ENCODE peak calls at places on chromosomes 11 and 22, in five cellular contexts. One of them, this sample, is unnamed.

GRCh38 chr22:40665312-40665711 is 14.0 kb upstream of the MCHR1 start:
- DNase-seq in stomach: no peak
- DNase-seq in A549: no peak
- DNase-seq in IMR-90: peak; percentile 85
- DNase-seq in mesenchymal stem cell: peak; percentile 75
- DNase-seq in this sample: no peak

GRCh38 chr22:39244496-39245129 is at the start of gene PDGFB:
- DNase-seq in stomach: peak; percentile 61
- DNase-seq in A549: peak; percentile 60
- DNase-seq in IMR-90: no peak
- DNase-seq in mesenchymal stem cell: peak; percentile 44
- DNase-seq in this sample: peak; percentile 60

GRCh38 chr11:85884581-85885021 is 29.4 kb downstream of the CCDC83 start:
- DNase-seq in stomach: no peak
- DNase-seq in A549: no peak
- DNase-seq in IMR-90: peak; percentile 36
- DNase-seq in mesenchymal stem cell: peak; percentile 51
- DNase-seq in this sample: no peak

GRCh38 chr22:19630614-19631013 is 83.7 kb upstream of the SEPTIN5 start:
- DNase-seq in stomach: no peak
- DNase-seq in A549: no peak
- DNase-seq in IMR-90: no peak
- DNase-seq in mesenchymal stem cell: no peak
- DNase-seq in this sample: no peak

GRCh38 chr11:47130541-47130940 is 46.1 kb downstream of the ARFGAP2 start:
- DNase-seq in stomach: no peak
- DNase-seq in A549: no peak
- DNase-seq in IMR-90: no peak
- DNase-seq in mesenchymal stem cell: no peak
- DNase-seq in this sample: no peak

GRCh38 chr11:15810581-15810980 is 545.8 kb downstream of the SOX6 start:
- DNase-seq in stomach: no peak
- DNase-seq in A549: no peak
- DNase-seq in IMR-90: no peak
- DNase-seq in mesenchymal stem cell: no peak
- DNase-seq in this sample: no peak

GRCh38 chr11:33065445-33066178 is 26.2 kb downstream of the TCP11L1 start:
- DNase-seq in stomach: peak; percentile 76
- DNase-seq in A549: peak; percentile 77
- DNase-seq in IMR-90: peak; percentile 64
- DNase-seq in mesenchymal stem cell: peak; percentile 64
- DNase-seq in this sample: peak; percentile 80

GRCh38 chr11:77093987-77094840 is 8.4 kb upstream of the OMP start:
- DNase-seq in stomach: no peak
- DNase-seq in A549: no peak
- DNase-seq in IMR-90: no peak
- DNase-seq in mesenchymal stem cell: no peak
- DNase-seq in this sample: no peak

GRCh38 chr11:102437026-102437425 is 15.5 kb downstream of the TMEM123 start:
- DNase-seq in stomach: no peak
- DNase-seq in A549: no peak
- DNase-seq in IMR-90: peak; percentile 41
- DNase-seq in mesenchymal stem cell: no peak
- DNase-seq in this sample: no peak
- H3K9me3 ChIP-seq in stomach: no peaks in the 10 kb centered on the region
- H3K9me3 ChIP-seq in A549: peaks cover 15% of the 10 kb centered on the region
- H3K9me3 ChIP-seq in IMR-90: peaks cover 2% of the 10 kb centered on the region
- H3K9me3 ChIP-seq in mesenchymal stem cell: no peaks in the 10 kb centered on the region
- H3K9me3 ChIP-seq in this sample: peaks cover 9% of the 10 kb centered on the region

GRCh38 chr11:2650343-2650867 is 49.4 kb downstream of the KCNQ1OT1 start:
- DNase-seq in stomach: no peak
- DNase-seq in A549: no peak
- DNase-seq in IMR-90: no peak
- DNase-seq in mesenchymal stem cell: no peak
- DNase-seq in this sample: peak; percentile 14
- H3K9me3 ChIP-seq in stomach: peaks cover 14% of the 10 kb centered on the region
- H3K9me3 ChIP-seq in A549: peaks cover 98% of the 10 kb centered on the region
- H3K9me3 ChIP-seq in IMR-90: peaks cover 71% of the 10 kb centered on the region
- H3K9me3 ChIP-seq in mesenchymal stem cell: peaks cover 99% of the 10 kb centered on the region
- H3K9me3 ChIP-seq in this sample: peaks cover 38% of the 10 kb centered on the region

GRCh38 chr11:11320820-11321219 is 32.2 kb downstream of the CSNK2A3 start:
- DNase-seq in stomach: no peak
- DNase-seq in A549: no peak
- DNase-seq in IMR-90: no peak
- DNase-seq in mesenchymal stem cell: no peak
- DNase-seq in this sample: peak; percentile 27
- H3K9me3 ChIP-seq in stomach: no peaks in the 10 kb centered on the region
- H3K9me3 ChIP-seq in A549: no peaks in the 10 kb centered on the region
- H3K9me3 ChIP-seq in IMR-90: no peaks in the 10 kb centered on the region
- H3K9me3 ChIP-seq in mesenchymal stem cell: peaks cover 5% of the 10 kb centered on the region
- H3K9me3 ChIP-seq in this sample: peaks cover 2% of the 10 kb centered on the region

DNA sequence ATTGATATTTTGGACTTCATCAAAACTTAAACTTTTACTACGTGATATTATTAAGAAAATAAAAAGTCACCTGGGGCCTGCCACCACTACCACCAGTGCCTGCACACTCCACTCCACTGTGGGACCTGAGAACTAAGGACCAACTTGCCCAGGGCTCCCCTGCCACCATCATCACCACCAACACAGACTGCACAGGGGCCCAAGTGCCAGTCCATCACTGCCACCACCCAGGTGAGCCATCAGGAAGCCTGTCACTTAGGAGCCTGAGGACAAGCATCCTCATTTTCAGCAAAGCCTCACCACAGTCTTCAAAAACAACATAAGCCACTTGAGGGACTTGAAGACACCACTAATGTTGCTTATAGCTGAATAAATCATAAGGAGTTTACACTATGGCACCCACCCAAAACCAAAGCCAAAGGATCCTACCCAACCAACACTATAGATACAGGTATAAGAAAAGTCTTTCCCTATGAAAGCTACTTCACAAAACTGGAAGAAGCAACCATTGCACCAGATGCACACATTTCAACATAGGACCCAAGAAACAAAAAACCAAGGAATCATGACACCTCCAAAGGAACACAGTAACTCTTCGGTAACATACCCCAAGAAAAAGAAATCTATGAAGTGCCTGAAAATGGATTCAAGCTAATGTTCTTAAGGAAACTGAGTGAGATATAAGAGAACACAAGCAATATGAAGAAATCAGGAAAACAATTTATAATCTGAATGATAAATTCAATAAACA is 73.6 kb upstream of the GNAZ start:
- DNase-seq in stomach: no peak
- DNase-seq in A549: no peak
- DNase-seq in IMR-90: no peak
- DNase-seq in mesenchymal stem cell: no peak
- DNase-seq in this sample: no peak
- H3K9me3 ChIP-seq in stomach: no peaks in the 10 kb centered on the region
- H3K9me3 ChIP-seq in A549: peaks cover 7% of the 10 kb centered on the region
- H3K9me3 ChIP-seq in IMR-90: peaks cover 2% of the 10 kb centered on the region
- H3K9me3 ChIP-seq in mesenchymal stem cell: peaks cover 19% of the 10 kb centered on the region
- H3K9me3 ChIP-seq in this sample: peaks cover 13% of the 10 kb centered on the region